ENCODE peak calls at places on chromosome 19, in six cellular contexts. I is AG04450, Q is HepG2, G is DND-41, E is IMR-90, Y is stomach. M is an unnamed sample.

GRCh38 chr19:37966211-37967072 is 59.4 kb downstream of the SIPA1L3 start:
- DNase-seq in I (no peak), Q (no peak), G (no peak), E (peak; percentile 39), Y (no peak), M (no peak)

GRCh38 chr19:48510421-48511268 is 990 bp downstream of the LMTK3 start:
- DNase-seq in I (no peak), Q (no peak), G (peak; percentile 73), E (peak; percentile 39), Y (peak; percentile 67), M (no peak)

GRCh38 chr19:13781547-13781946 is 7.3 kb downstream of the C19orf53 start:
- DNase-seq in I (no peak), Q (no peak), G (no peak), E (peak; percentile 81), Y (peak; percentile 62), M (no peak)

GRCh38 chr19:4018140-4018613 is 10.6 kb downstream of the PIAS4 start:
- DNase-seq in I (no peak), Q (no peak), G (no peak), E (no peak), Y (no peak), M (no peak)

GRCh38 chr19:40035996-40036395 is 20.0 kb downstream of the ZNF780B start:
- DNase-seq in I (no peak), Q (no peak), G (no peak), E (peak; percentile 4), Y (no peak), M (no peak)

GRCh38 chr19:14114854-14115253 is 2.7 kb downstream of the PRKACA start:
- DNase-seq in I (no peak), Q (no peak), G (peak; percentile 29), E (no peak), Y (peak; percentile 60), M (no peak)

GRCh38 chr19:15971217-15971616 is 22.4 kb downstream of the OR10H4 start:
- DNase-seq in I (no peak), Q (no peak), G (no peak), E (no peak), Y (no peak), M (no peak)

GRCh38 chr19:17302391-17303166 is 646 bp downstream of the ABHD8 start:
- DNase-seq in I (no peak), Q (no peak), G (no peak), E (no peak), Y (no peak), M (no peak)

GRCh38 chr19:2259331-2259730 is 3.1 kb upstream of the JSRP1 start:
- DNase-seq in I (no peak), Q (no peak), G (no peak), E (peak; percentile 54), Y (no peak), M (no peak)

GRCh38 chr19:17075860-17076538 is 422 bp downstream of the MYO9B start:
- DNase-seq in I (no peak), Q (no peak), G (peak; percentile 83), E (peak; percentile 33), Y (peak; percentile 37), M (no peak)

GRCh38 chr19:29682236-29682895 is 17.1 kb downstream of the PLEKHF1 start:
- DNase-seq in I (no peak), Q (no peak), G (no peak), E (no peak), Y (no peak), M (no peak)

GRCh38 chr19:30516111-30516510 is 143.9 kb downstream of the ZNF536 start:
- DNase-seq in I (no peak), Q (no peak), G (no peak), E (no peak), Y (no peak), M (no peak)

GRCh38 chr19:47613165-47614146 is 4.5 kb downstream of the BICRA start:
- DNase-seq in I (peak; percentile 41), Q (no peak), G (no peak), E (peak; percentile 70), Y (no peak), M (no peak)

GRCh38 chr19:48975947-48976847 is 11.1 kb downstream of the FTL start:
- DNase-seq in I (no peak), Q (no peak), G (peak; percentile 64), E (no peak), Y (no peak), M (no peak)

DNA sequence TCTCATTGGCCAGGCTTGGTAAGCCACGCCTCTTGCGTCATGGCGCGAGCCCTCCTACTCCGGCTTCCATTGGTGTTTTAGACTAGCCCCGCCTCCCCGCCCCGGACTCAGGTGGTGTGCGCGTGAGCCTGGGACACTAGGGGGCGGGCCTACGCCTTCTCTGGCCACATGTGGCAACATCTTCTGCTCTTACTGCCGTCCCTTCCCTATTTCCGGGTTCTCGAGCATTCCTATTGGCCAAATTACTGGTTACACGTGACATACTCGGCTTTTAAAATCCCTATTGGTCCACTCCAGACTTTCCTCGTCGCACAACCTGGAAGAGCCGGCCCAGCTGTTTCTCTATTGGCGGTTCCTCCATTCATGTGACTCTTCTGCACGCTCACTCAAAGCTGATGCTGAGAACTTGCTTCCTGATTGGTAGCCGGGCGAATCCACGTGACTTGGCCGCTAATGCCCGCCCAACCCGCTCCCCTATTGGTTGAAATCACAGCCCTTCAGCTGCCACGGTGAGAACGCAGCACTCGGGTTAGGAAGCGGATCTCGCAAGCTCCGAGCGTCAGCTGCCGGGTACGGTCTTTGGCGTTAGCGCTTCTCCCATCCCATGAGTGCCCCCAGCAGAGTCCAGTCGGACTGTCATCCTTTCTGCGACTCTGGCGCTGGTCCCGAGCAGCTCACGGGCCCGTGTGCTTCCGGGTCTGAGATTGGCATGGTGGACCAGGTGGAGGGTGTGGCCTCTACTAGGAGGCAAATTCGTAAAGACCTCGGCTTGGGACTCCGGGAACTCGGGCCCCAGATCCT is at the start of gene BLOC1S3:
- DNase-seq in I (peak; percentile 100), Q (peak; percentile 100), G (peak; percentile 100), E (peak; percentile 100), Y (peak; percentile 100), M (peak; percentile 100)
- H3K27ac ChIP-seq in I (peak within 1 kb of the TSS; percentile 97), Q (peak within 1 kb of the TSS; percentile 79), G (peak within 1 kb of the TSS; percentile 76), E (peak within 1 kb of the TSS; percentile 69), Y (peak within 1 kb of the TSS; percentile 95), M (peak within 1 kb of the TSS; percentile 99)

GRCh38 chr19:18504886-18505610 is 16.8 kb downstream of the ELL start:
- DNase-seq in I (no peak), Q (no peak), G (no peak), E (no peak), Y (no peak), M (no peak)
- H3K27ac ChIP-seq in I (no peak overlapping the region), Q (peak overlapping the region; percentile 56), G (no peak overlapping the region), E (no peak overlapping the region), Y (no peak overlapping the region), M (no peak overlapping the region)

DNA sequence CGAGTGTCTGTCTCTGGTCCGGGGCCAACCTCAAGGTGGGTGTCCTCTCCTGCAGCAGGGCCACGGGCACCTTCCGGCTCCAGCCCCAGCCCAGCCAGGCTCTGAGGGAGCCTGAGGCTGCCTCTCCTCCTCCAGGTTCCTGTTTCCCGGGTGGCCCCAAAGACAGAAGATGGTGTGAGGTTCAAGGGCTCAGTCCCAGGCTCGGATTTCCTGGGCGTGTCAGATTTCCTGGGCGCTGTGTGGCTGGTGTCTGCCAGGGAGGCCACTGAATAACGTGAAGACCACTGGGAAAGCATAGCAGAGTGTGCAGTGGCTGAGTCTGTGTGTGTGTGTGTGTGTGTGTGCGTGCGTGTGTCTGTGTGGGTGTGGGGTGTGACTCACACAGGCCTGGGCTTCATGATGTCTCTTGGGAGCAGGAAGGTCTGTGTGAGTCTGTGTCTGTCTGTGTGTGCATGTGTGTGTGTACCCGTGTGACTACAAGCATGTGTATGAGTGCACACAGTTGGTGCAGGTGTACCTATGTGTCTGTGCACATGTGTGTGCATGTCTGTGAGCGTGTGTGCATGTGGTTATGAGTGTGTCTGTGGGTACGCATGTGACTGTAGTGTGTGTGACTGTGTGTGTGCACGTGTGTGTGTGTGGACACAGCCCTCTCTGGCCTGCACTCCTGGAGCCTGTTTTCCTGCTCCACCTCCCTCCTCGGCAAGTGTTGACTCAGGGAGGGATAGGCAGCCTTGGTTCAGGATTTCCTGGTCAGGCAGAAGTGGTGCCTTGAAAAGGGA is 28.3 kb downstream of the CEBPA start:
- DNase-seq in I (peak; percentile 34), Q (peak; percentile 56), G (no peak), E (peak; percentile 84), Y (peak; percentile 73), M (peak; percentile 86)
- H3K27ac ChIP-seq in I (no peak overlapping the region), Q (peak overlapping the region; percentile 94), G (no peak overlapping the region), E (no peak overlapping the region), Y (peak overlapping the region; percentile 58), M (peak overlapping the region; percentile 35)

DNA sequence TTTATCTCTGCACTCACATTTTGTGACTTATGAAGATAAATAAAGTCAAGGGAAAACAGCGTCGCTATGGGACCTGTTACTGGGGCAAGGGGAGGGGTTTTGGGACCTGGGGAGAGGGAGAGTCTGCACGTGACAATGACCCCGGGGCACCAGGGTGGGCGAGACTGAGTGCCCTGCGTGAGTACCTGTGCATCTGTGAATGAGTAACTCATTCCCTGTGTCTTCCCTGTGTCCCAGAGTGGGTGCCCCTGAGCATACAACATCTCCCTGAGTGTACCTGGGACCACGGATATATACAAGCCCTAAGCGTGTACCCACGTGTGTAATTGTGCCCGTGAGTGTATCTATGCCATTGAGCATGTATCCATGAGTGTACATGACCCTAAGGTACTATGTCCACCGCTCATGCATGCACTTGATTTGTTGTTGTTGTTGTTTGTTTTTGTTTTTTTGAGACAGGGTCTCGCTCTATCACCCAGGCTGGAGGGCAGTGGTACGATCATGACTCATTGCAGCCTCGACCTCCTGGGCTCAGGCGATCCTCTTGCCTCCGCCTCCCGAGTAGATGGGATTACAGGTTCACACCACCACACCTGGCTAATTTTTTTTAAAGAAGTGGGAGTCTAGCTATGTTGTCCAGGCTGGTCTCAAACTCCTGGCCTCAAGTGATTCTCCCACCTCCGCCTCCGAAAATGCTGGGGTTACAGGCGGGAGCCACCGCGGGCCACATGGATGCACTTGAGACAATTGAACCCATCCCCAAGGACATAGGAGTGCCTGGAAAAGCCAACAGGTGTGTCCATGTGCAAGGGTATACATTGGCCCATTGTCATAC is 645 bp upstream of the TRAPPC5 start:
- DNase-seq in I (no peak), Q (no peak), G (no peak), E (no peak), Y (no peak), M (no peak)
- H3K27ac ChIP-seq in I (no peak overlapping the region), Q (no peak overlapping the region), G (peak overlapping the region; percentile 49), E (no peak overlapping the region), Y (no peak overlapping the region), M (no peak overlapping the region)

GRCh38 chr19:6274756-6275155 is 5.0 kb downstream of the MLLT1 start:
- DNase-seq in I (no peak), Q (no peak), G (no peak), E (no peak), Y (no peak), M (no peak)
- H3K27ac ChIP-seq in I (peak overlapping the region; percentile 95), Q (peak overlapping the region; percentile 57), G (no peak overlapping the region), E (peak overlapping the region; percentile 88), Y (peak overlapping the region; percentile 75), M (peak overlapping the region; percentile 73)

DNA sequence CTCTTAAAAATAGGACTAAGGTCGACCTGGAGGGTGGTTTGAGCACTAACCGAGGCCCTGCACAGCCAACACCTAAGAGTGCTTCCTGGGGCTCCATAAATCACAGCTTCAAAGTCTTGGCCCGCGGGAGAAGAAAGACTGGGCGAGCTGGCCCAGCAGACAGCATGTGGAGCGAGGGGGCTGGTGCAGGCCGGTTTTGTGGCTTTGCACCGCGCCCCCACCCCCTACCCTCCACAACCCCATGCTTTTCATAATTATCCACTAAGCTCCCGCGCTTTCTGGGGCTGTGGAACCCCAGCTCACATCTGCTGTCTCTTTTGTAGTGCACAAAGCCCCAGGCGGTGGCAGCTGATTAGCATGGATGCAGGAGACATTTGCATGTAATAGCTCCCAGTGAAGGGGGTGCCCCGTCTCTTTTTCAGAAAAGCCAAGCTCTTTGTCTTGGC is 17.1 kb downstream of the CARM1 start:
- DNase-seq in I (no peak), Q (no peak), G (no peak), E (no peak), Y (no peak), M (no peak)
- H3K27ac ChIP-seq in I (no peak overlapping the region), Q (no peak overlapping the region), G (no peak overlapping the region), E (no peak overlapping the region), Y (no peak overlapping the region), M (no peak overlapping the region)

GRCh38 chr19:21697171-21697570 is 70.2 kb downstream of the ZNF100 start:
- DNase-seq in I (no peak), Q (no peak), G (no peak), E (no peak), Y (no peak), M (no peak)
- H3K27ac ChIP-seq in I (no peak overlapping the region), Q (no peak overlapping the region), G (no peak overlapping the region), E (no peak overlapping the region), Y (no peak overlapping the region), M (no peak overlapping the region)